ENCODE peak calls at places on chromosomes 16 and 17, in ten cellular contexts. One of them, this sample, is unnamed.
A peak's percentile ranks its signal among the peaks of the same experiment; 100 is the strongest.

GRCh38 chr17:82849076-82849945 is 9.5 kb upstream of the ZNF750 start:
- DNase-seq in upper lobe of left lung: no peak
- DNase-seq in endothelial cell of umbilical vein: peak; percentile 37
- DNase-seq in HCT116: no peak
- DNase-seq in sigmoid colon: no peak
- DNase-seq in esophagus muscularis mucosa: no peak
- DNase-seq in H1: no peak
- DNase-seq in transverse colon: no peak
- DNase-seq in stomach: no peak
- DNase-seq in HepG2: no peak
- DNase-seq in this sample: no peak

GRCh38 chr17:9360610-9361571 is 214.7 kb downstream of the STX8 start:
- DNase-seq in stomach: no peak
- DNase-seq in H1: no peak
- DNase-seq in transverse colon: peak; percentile 18
- DNase-seq in upper lobe of left lung: no peak
- DNase-seq in HepG2: peak; percentile 90
- DNase-seq in esophagus muscularis mucosa: no peak
- DNase-seq in endothelial cell of umbilical vein: no peak
- DNase-seq in sigmoid colon: peak; percentile 68
- DNase-seq in HCT116: no peak
- DNase-seq in this sample: no peak

GRCh38 chr16:31179153-31179746 is 689 bp upstream of the FUS start:
- DNase-seq in HepG2: no peak
- DNase-seq in stomach: no peak
- DNase-seq in upper lobe of left lung: no peak
- DNase-seq in HCT116: no peak
- DNase-seq in H1: no peak
- DNase-seq in esophagus muscularis mucosa: no peak
- DNase-seq in sigmoid colon: no peak
- DNase-seq in transverse colon: no peak
- DNase-seq in endothelial cell of umbilical vein: no peak
- DNase-seq in this sample: no peak

GRCh38 chr16:17278988-17279387 is 191.8 kb downstream of the XYLT1 start:
- DNase-seq in HCT116: no peak
- DNase-seq in H1: no peak
- DNase-seq in transverse colon: no peak
- DNase-seq in endothelial cell of umbilical vein: no peak
- DNase-seq in upper lobe of left lung: no peak
- DNase-seq in sigmoid colon: no peak
- DNase-seq in HepG2: no peak
- DNase-seq in esophagus muscularis mucosa: no peak
- DNase-seq in stomach: no peak
- DNase-seq in this sample: no peak

GRCh38 chr17:47066841-47067682 is 88.0 kb upstream of the RPRML start:
- DNase-seq in HCT116: peak; percentile 93
- DNase-seq in transverse colon: peak; percentile 79
- DNase-seq in endothelial cell of umbilical vein: peak; percentile 90
- DNase-seq in H1: peak; percentile 56
- DNase-seq in sigmoid colon: peak; percentile 89
- DNase-seq in stomach: peak; percentile 73
- DNase-seq in esophagus muscularis mucosa: peak; percentile 94
- DNase-seq in upper lobe of left lung: peak; percentile 87
- DNase-seq in HepG2: peak; percentile 95
- DNase-seq in this sample: peak; percentile 85

GRCh38 chr16:73166394-73166971 is 118.6 kb upstream of the ZFHX3 start:
- DNase-seq in stomach: no peak
- DNase-seq in transverse colon: no peak
- DNase-seq in H1: no peak
- DNase-seq in endothelial cell of umbilical vein: no peak
- DNase-seq in esophagus muscularis mucosa: no peak
- DNase-seq in HepG2: no peak
- DNase-seq in upper lobe of left lung: no peak
- DNase-seq in HCT116: no peak
- DNase-seq in sigmoid colon: peak; percentile 66
- DNase-seq in this sample: no peak

GRCh38 chr17:14871921-14872320 is 393.2 kb downstream of the PMP22 start:
- DNase-seq in sigmoid colon: no peak
- DNase-seq in upper lobe of left lung: no peak
- DNase-seq in endothelial cell of umbilical vein: no peak
- DNase-seq in esophagus muscularis mucosa: no peak
- DNase-seq in HCT116: no peak
- DNase-seq in stomach: no peak
- DNase-seq in transverse colon: no peak
- DNase-seq in HepG2: no peak
- DNase-seq in H1: no peak
- DNase-seq in this sample: no peak

GRCh38 chr16:83929811-83930555 is 23.1 kb upstream of the OSGIN1 start:
- DNase-seq in HCT116: no peak
- DNase-seq in upper lobe of left lung: peak; percentile 47
- DNase-seq in H1: no peak
- DNase-seq in transverse colon: no peak
- DNase-seq in esophagus muscularis mucosa: no peak
- DNase-seq in endothelial cell of umbilical vein: no peak
- DNase-seq in stomach: no peak
- DNase-seq in sigmoid colon: no peak
- DNase-seq in HepG2: no peak
- DNase-seq in this sample: no peak

GRCh38 chr17:32487460-32488176 is 825 bp downstream of the CDK5R1 start:
- DNase-seq in endothelial cell of umbilical vein: peak; percentile 24
- DNase-seq in upper lobe of left lung: peak; percentile 77
- DNase-seq in H1: no peak
- DNase-seq in transverse colon: no peak
- DNase-seq in stomach: no peak
- DNase-seq in HepG2: no peak
- DNase-seq in sigmoid colon: no peak
- DNase-seq in esophagus muscularis mucosa: no peak
- DNase-seq in HCT116: no peak
- DNase-seq in this sample: no peak
- TF ChIP-seq POLR2A in endothelial cell of umbilical vein: no peak
- TF ChIP-seq POLR2A in upper lobe of left lung: no peak
- TF ChIP-seq POLR2A in H1: no peak
- TF ChIP-seq POLR2A in transverse colon: no peak
- TF ChIP-seq POLR2A in stomach: no peak
- TF ChIP-seq POLR2A in HepG2: no peak
- TF ChIP-seq POLR2A in sigmoid colon: no peak
- TF ChIP-seq POLR2A in esophagus muscularis mucosa: no peak
- TF ChIP-seq POLR2A in HCT116: no peak
- TF ChIP-seq POLR2A in this sample: peak; percentile 46

GRCh38 chr17:62090868-62091267 is 25.8 kb upstream of the MED13 start:
- DNase-seq in HepG2: no peak
- DNase-seq in sigmoid colon: no peak
- DNase-seq in stomach: no peak
- DNase-seq in upper lobe of left lung: no peak
- DNase-seq in transverse colon: no peak
- DNase-seq in endothelial cell of umbilical vein: no peak
- DNase-seq in HCT116: no peak
- DNase-seq in esophagus muscularis mucosa: no peak
- DNase-seq in H1: no peak
- DNase-seq in this sample: no peak

GRCh38 chr17:62091804-62092203 is 26.7 kb upstream of the MED13 start:
- DNase-seq in stomach: no peak
- DNase-seq in H1: no peak
- DNase-seq in upper lobe of left lung: no peak
- DNase-seq in esophagus muscularis mucosa: no peak
- DNase-seq in HepG2: no peak
- DNase-seq in transverse colon: no peak
- DNase-seq in sigmoid colon: no peak
- DNase-seq in HCT116: no peak
- DNase-seq in endothelial cell of umbilical vein: no peak
- DNase-seq in this sample: no peak

GRCh38 chr17:62090021-62090824 is 25.1 kb upstream of the MED13 start:
- DNase-seq in HCT116: no peak
- DNase-seq in stomach: no peak
- DNase-seq in endothelial cell of umbilical vein: no peak
- DNase-seq in sigmoid colon: no peak
- DNase-seq in H1: no peak
- DNase-seq in esophagus muscularis mucosa: no peak
- DNase-seq in transverse colon: no peak
- DNase-seq in upper lobe of left lung: no peak
- DNase-seq in HepG2: peak; percentile 80
- DNase-seq in this sample: no peak

GRCh38 chr17:62092784-62093183 is 27.7 kb upstream of the MED13 start:
- DNase-seq in HepG2: no peak
- DNase-seq in upper lobe of left lung: no peak
- DNase-seq in endothelial cell of umbilical vein: no peak
- DNase-seq in HCT116: no peak
- DNase-seq in sigmoid colon: no peak
- DNase-seq in transverse colon: no peak
- DNase-seq in stomach: no peak
- DNase-seq in esophagus muscularis mucosa: no peak
- DNase-seq in H1: no peak
- DNase-seq in this sample: no peak

DNA sequence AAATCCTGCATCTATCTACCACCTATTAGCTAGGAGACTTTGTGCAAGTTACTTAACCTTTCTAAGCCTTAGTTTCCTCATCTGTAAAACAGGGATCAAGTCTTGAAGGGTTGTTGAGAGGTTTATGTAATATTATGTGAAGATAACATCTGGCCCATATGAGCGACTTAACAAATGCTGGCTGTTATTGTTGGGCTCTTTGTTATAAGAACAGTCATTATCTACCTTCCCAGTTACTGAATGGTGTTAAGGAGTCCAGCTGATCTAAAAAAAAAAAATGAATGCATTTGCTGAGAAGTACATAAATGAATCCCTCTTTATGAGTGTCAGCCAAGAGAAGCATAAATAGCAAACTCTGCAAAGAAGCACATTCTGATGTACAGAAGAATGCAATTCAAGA is 24.2 kb upstream of the MED13 start:
- DNase-seq in esophagus muscularis mucosa: no peak
- DNase-seq in upper lobe of left lung: no peak
- DNase-seq in sigmoid colon: no peak
- DNase-seq in HCT116: no peak
- DNase-seq in H1: no peak
- DNase-seq in HepG2: no peak
- DNase-seq in transverse colon: no peak
- DNase-seq in stomach: no peak
- DNase-seq in endothelial cell of umbilical vein: no peak
- DNase-seq in this sample: no peak
- TF ChIP-seq POLR2AphosphoS5 in esophagus muscularis mucosa: no peak
- TF ChIP-seq POLR2AphosphoS5 in upper lobe of left lung: no peak
- TF ChIP-seq POLR2AphosphoS5 in sigmoid colon: no peak
- TF ChIP-seq POLR2AphosphoS5 in HCT116: no peak
- TF ChIP-seq POLR2AphosphoS5 in H1: no peak
- TF ChIP-seq POLR2AphosphoS5 in HepG2: no peak
- TF ChIP-seq POLR2AphosphoS5 in transverse colon: no peak
- TF ChIP-seq POLR2AphosphoS5 in stomach: no peak
- TF ChIP-seq POLR2AphosphoS5 in endothelial cell of umbilical vein: no peak
- TF ChIP-seq POLR2AphosphoS5 in this sample: no peak

GRCh38 chr16:89921699-89922476 is 1.3 kb upstream of the TUBB3 start:
- DNase-seq in HCT116: peak; percentile 78
- DNase-seq in transverse colon: peak; percentile 59
- DNase-seq in sigmoid colon: peak; percentile 93
- DNase-seq in esophagus muscularis mucosa: no peak
- DNase-seq in HepG2: peak; percentile 85
- DNase-seq in upper lobe of left lung: peak; percentile 85
- DNase-seq in endothelial cell of umbilical vein: peak; percentile 91
- DNase-seq in H1: no peak
- DNase-seq in stomach: peak; percentile 58
- DNase-seq in this sample: no peak
- TF ChIP-seq POLR2A in HCT116: peak; percentile 69
- TF ChIP-seq POLR2A in transverse colon: no peak
- TF ChIP-seq POLR2A in sigmoid colon: no peak
- TF ChIP-seq POLR2A in esophagus muscularis mucosa: no peak
- TF ChIP-seq POLR2A in HepG2: peak; percentile 83
- TF ChIP-seq POLR2A in upper lobe of left lung: no peak
- TF ChIP-seq POLR2A in endothelial cell of umbilical vein: peak; percentile 92
- TF ChIP-seq POLR2A in H1: no peak
- TF ChIP-seq POLR2A in stomach: no peak
- TF ChIP-seq POLR2A in this sample: no peak

GRCh38 chr17:17304521-17304985 is 1.4 kb downstream of the NT5M start:
- DNase-seq in HepG2: no peak
- DNase-seq in esophagus muscularis mucosa: no peak
- DNase-seq in H1: no peak
- DNase-seq in endothelial cell of umbilical vein: no peak
- DNase-seq in sigmoid colon: no peak
- DNase-seq in transverse colon: no peak
- DNase-seq in HCT116: no peak
- DNase-seq in stomach: no peak
- DNase-seq in upper lobe of left lung: no peak
- DNase-seq in this sample: no peak

GRCh38 chr17:17303847-17304490 is 796 bp downstream of the NT5M start:
- DNase-seq in endothelial cell of umbilical vein: no peak
- DNase-seq in HCT116: no peak
- DNase-seq in esophagus muscularis mucosa: no peak
- DNase-seq in HepG2: no peak
- DNase-seq in transverse colon: no peak
- DNase-seq in H1: no peak
- DNase-seq in sigmoid colon: no peak
- DNase-seq in stomach: no peak
- DNase-seq in upper lobe of left lung: no peak
- DNase-seq in this sample: no peak

GRCh38 chr17:17305282-17305801 is 2.2 kb downstream of the NT5M start:
- DNase-seq in endothelial cell of umbilical vein: no peak
- DNase-seq in stomach: no peak
- DNase-seq in H1: no peak
- DNase-seq in transverse colon: peak; percentile 57
- DNase-seq in esophagus muscularis mucosa: no peak
- DNase-seq in HepG2: peak; percentile 33
- DNase-seq in upper lobe of left lung: no peak
- DNase-seq in HCT116: no peak
- DNase-seq in sigmoid colon: no peak
- DNase-seq in this sample: peak; percentile 61

GRCh38 chr17:17300624-17301568 is 2.3 kb upstream of the NT5M start:
- DNase-seq in HCT116: no peak
- DNase-seq in endothelial cell of umbilical vein: peak; percentile 47
- DNase-seq in stomach: peak; percentile 55
- DNase-seq in H1: peak; percentile 87
- DNase-seq in sigmoid colon: peak; percentile 73
- DNase-seq in transverse colon: peak; percentile 52
- DNase-seq in HepG2: no peak
- DNase-seq in upper lobe of left lung: peak; percentile 79
- DNase-seq in esophagus muscularis mucosa: no peak
- DNase-seq in this sample: no peak

DNA sequence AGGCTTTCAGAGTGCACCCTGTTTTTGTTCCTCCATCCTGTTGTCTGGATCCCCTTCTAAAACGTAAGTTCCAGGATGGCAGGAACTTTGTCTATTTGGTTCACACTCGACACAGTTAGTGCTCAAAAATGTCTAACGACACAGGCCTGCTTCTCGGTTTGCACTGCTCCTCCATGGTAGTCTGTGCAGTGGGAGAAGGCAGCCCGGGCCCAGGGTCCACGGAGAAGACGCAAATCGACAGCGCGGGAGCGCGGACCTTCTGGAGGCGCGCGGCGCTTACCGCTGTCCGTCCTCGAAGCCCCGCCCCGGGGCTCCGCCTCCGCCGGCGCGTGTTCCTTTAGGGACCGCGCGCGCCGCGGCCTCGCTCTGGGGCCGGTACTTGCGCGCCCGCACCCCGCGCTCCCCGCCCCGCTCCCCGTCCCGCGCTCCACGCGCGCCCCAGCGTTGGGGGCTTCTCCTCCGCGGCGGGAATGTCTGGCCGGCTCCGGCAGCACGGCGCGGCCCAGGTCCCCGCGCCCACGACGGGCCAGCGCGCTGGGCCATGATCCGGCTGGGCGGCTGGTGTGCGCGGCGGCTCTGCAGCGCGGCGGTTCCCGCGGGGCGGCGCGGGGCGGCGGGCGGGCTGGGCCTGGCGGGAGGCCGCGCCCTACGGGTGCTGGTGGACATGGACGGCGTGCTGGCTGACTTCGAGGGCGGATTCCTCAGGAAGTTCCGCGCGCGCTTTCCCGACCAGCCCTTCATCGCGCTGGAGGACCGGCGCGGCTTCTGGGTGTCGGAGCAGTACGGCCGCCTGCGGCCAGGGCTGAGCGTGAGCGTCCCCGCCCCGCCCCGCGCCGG is at the start of gene NT5M:
- DNase-seq in transverse colon: peak; percentile 80
- DNase-seq in esophagus muscularis mucosa: no peak
- DNase-seq in HCT116: no peak
- DNase-seq in sigmoid colon: peak; percentile 85
- DNase-seq in stomach: peak; percentile 79
- DNase-seq in upper lobe of left lung: peak; percentile 97
- DNase-seq in HepG2: peak; percentile 34
- DNase-seq in H1: no peak
- DNase-seq in endothelial cell of umbilical vein: peak; percentile 60
- DNase-seq in this sample: peak; percentile 83
- TF ChIP-seq POLR2AphosphoS5 in transverse colon: no peak
- TF ChIP-seq POLR2AphosphoS5 in esophagus muscularis mucosa: no peak
- TF ChIP-seq POLR2AphosphoS5 in HCT116: peak; percentile 85
- TF ChIP-seq POLR2AphosphoS5 in sigmoid colon: peak; percentile 14
- TF ChIP-seq POLR2AphosphoS5 in stomach: peak; percentile 4
- TF ChIP-seq POLR2AphosphoS5 in upper lobe of left lung: no peak
- TF ChIP-seq POLR2AphosphoS5 in HepG2: peak; percentile 51
- TF ChIP-seq POLR2AphosphoS5 in H1: peak; percentile 24
- TF ChIP-seq POLR2AphosphoS5 in endothelial cell of umbilical vein: peak; percentile 56
- TF ChIP-seq POLR2AphosphoS5 in this sample: no peak

This sample was measured in GM12892.